ENCODE peak calls at places on chromosomes 16 and 17, in six cellular contexts. D is GM23248, T is PC-3, R is neural progenitor cell, P is OCI-LY7, I is HCT116. J is an unnamed sample.

GRCh38 chr16:57663917-57664661 is 4.0 kb upstream of the ADGRG3 start:
- DNase-seq in T (no peak), I (no peak), P (no peak), D (no peak), R (no peak), J (no peak)

GRCh38 chr16:83606486-83607030 is 201.2 kb upstream of the HSBP1 start:
- DNase-seq in I (peak; percentile 12), D (no peak), P (peak; percentile 10), R (no peak), T (no peak), J (peak; percentile 16)

GRCh38 chr16:1042776-1043349 is 29.7 kb upstream of the SSTR5 start:
- DNase-seq in P (no peak), D (peak; percentile 50), I (no peak), T (peak; percentile 7), R (no peak), J (no peak)

GRCh38 chr17:58565389-58566311 is 51.2 kb upstream of the MTMR4 start:
- DNase-seq in R (no peak), I (no peak), D (no peak), T (no peak), P (peak; percentile 45), J (no peak)

GRCh38 chr17:3983945-3984484 is 19.8 kb upstream of the ATP2A3 start:
- DNase-seq in P (no peak), D (peak; percentile 55), R (no peak), T (no peak), I (no peak), J (no peak)

GRCh38 chr16:524274-525011 is 3.1 kb upstream of the CAPN15 start:
- DNase-seq in R (no peak), P (no peak), I (no peak), T (no peak), D (no peak), J (no peak)

GRCh38 chr17:35660902-35661301 is 70.5 kb upstream of the RASL10B start:
- DNase-seq in T (no peak), P (no peak), D (no peak), I (no peak), R (no peak), J (no peak)

GRCh38 chr17:17167356-17167755 is 38.8 kb downstream of the PLD6 start:
- DNase-seq in R (no peak), P (no peak), I (no peak), D (no peak), T (no peak), J (no peak)

GRCh38 chr16:67256701-67257230 is 8.0 kb downstream of the SLC9A5 start:
- DNase-seq in T (no peak), P (no peak), I (no peak), R (no peak), D (no peak), J (no peak)

GRCh38 chr17:40554646-40555295 is 10.5 kb downstream of the CCR7 start:
- DNase-seq in T (no peak), I (no peak), R (no peak), P (no peak), D (no peak), J (no peak)

GRCh38 chr16:73016488-73016830 is 31.5 kb downstream of the ZFHX3 start:
- DNase-seq in D (no peak), P (no peak), I (no peak), R (no peak), T (peak; percentile 51), J (no peak)

GRCh38 chr17:29929006-29929543 is 953 bp downstream of the SSH2 start:
- DNase-seq in D (peak; percentile 72), I (no peak), T (peak; percentile 37), P (peak; percentile 63), R (peak; percentile 35), J (peak; percentile 67)

GRCh38 chr16:59701987-59702386 is 967.9 kb upstream of the GOT2 start:
- DNase-seq in P (no peak), I (no peak), D (no peak), R (no peak), T (no peak), J (no peak)

GRCh38 chr17:31549121-31549524 is 157.6 kb downstream of the RAB11FIP4 start:
- DNase-seq in I (no peak), T (no peak), R (no peak), P (peak; percentile 50), D (peak; percentile 51), J (no peak)

GRCh38 chr16:6146874-6147425 is 1049.4 kb upstream of the EEF2KMT start:
- DNase-seq in T (no peak), I (no peak), P (no peak), R (peak; percentile 47), D (no peak), J (no peak)

GRCh38 chr17:35738519-35739133 is 7.2 kb downstream of the RASL10B start:
- DNase-seq in I (no peak), P (no peak), D (no peak), R (no peak), T (no peak), J (no peak)

GRCh38 chr16:17470002-17470870 is 524 bp downstream of the XYLT1 start:
- DNase-seq in D (peak; percentile 65), T (no peak), P (peak; percentile 55), R (peak; percentile 31), I (no peak), J (peak; percentile 29)

GRCh38 chr17:74512624-74513084 is 18.6 kb downstream of the CD300LB start:
- DNase-seq in D (peak; percentile 94), I (no peak), R (no peak), P (no peak), T (peak; percentile 89), J (no peak)

GRCh38 chr16:69796285-69797118 is 34.4 kb downstream of the WWP2 start:
- DNase-seq in I (peak; percentile 45), T (peak; percentile 67), R (peak; percentile 80), D (peak; percentile 78), P (peak; percentile 70), J (peak; percentile 82)

GRCh38 chr16:53220585-53220984 is 165.8 kb downstream of the CHD9 start:
- DNase-seq in R (peak; percentile 25), T (no peak), D (peak; percentile 74), I (no peak), P (peak; percentile 18), J (peak; percentile 5)

DNA sequence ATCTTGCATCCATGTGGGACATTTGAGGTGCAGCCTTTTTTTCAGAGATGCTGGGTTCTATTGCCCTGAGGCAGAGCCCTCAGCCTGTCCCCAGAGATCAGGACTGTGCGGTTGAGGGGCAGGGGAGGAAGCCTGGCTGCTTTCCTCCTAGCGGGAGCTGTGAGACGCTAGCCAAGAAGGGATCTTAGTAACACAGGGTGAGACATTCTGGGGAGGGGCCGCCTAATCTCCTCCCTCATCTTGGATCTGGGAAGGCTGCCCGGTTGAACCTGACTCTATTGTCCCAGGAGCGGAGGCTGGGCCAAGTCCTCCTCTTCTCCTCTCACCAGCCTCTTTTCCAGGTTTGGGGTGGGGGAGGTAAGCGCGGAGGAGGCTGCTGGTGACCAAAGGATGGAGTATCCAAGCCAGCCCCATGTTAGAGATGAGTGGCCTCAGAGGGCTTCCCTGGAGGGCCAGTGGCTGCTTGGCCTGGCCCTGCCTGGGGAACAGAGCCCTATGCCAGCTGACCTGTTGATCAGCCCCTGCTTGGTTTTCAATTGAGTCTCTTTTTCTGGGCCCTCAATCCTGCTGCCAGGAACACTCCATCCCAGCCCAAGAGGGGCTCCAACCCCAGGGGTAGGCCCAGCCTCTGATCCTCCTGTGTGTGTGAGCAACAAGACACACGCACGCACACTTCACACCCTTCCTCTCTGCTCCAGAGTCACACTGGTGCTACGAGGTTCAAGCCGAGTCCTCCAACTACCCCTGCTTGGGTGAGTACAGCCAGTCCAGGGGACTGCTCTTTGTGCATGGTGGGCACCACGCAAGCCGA is 5.0 kb downstream of the CA4 start:
- DNase-seq in T (peak; percentile 71), D (peak; percentile 91), I (no peak), P (no peak), R (no peak), J (no peak)
- TF ChIP-seq EZH2phosphoT487 in T (no peak), D (no peak), I (no peak), P (no peak), R (no peak), J (no peak)

GRCh38 chr17:80010283-80010858 is 25.3 kb downstream of the TBC1D16 start:
- DNase-seq in P (no peak), D (no peak), R (no peak), T (no peak), I (no peak), J (no peak)
- H2AFZ ChIP-seq in P (no peak overlapping the region), D (no peak overlapping the region), R (no peak overlapping the region), T (no peak overlapping the region), I (no peak overlapping the region), J (no peak overlapping the region)

DNA sequence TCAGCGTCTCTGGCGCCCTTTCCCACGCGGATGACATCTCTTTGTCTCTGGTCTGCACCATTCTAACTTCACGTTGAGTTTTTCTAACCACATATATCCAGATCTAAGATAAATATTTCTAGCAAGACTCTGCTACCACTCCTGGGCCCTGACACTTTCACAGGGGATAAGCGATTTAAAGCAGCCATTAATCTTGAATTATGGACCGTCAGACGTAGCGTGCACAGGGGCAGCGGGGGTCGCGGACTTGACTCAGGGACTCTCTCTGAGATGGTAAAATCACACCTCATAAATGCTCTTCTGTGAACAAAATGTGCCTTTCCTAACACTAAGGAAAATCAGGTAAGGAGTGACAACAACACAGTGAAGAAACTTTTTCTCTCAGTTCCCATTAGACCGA is 210.9 kb upstream of the ELAC2 start:
- DNase-seq in T (no peak), P (no peak), D (no peak), I (no peak), R (no peak), J (no peak)
- H3K4me2 ChIP-seq in T (no peak overlapping the region), P (no peak overlapping the region), D (no peak overlapping the region), I (no peak overlapping the region), R (no peak overlapping the region), J (no peak overlapping the region)

GRCh38 chr17:51873302-51873701 is 285.2 kb downstream of the CA10 start:
- DNase-seq in D (no peak), P (no peak), R (no peak), I (no peak), T (no peak), J (no peak)

GRCh38 chr17:51869387-51869786 is 289.1 kb downstream of the CA10 start:
- DNase-seq in I (no peak), T (peak; percentile 64), D (peak; percentile 18), P (peak; percentile 19), R (peak; percentile 84), J (peak; percentile 64)
- TF ChIP-seq EZH2phosphoT487 in I (no peak), T (no peak), D (no peak), P (no peak), R (no peak), J (no peak)

GRCh38 chr17:1762906-1763829 is 1.3 kb downstream of the SERPINF1 start:
- DNase-seq in D (peak; percentile 81), T (no peak), R (peak; percentile 72), P (no peak), I (no peak), J (peak; percentile 73)
- H2AFZ ChIP-seq in D (peak overlapping the region; percentile 79), T (no peak overlapping the region), R (no peak overlapping the region), P (no peak overlapping the region), I (no peak overlapping the region), J (peak overlapping the region; percentile 13)

J was measured in hepatocyte.